ENCODE peak calls at places on chromosomes 16 and 17, in five cellular contexts. Z is heart right ventricle, E is neural crest cell, S is suprapubic skin, I is astrocyte of the spinal cord. K is an unnamed sample.

GRCh38 chr17:2721603-2722002 is 10.0 kb upstream of the CLUH start:
- DNase-seq in I (no peak), Z (no peak), E (no peak), S (no peak), K (no peak)

GRCh38 chr17:27613425-27613824 is 17.6 kb upstream of the LGALS9 start:
- DNase-seq in E (no peak), Z (no peak), S (no peak), I (no peak), K (no peak)

GRCh38 chr16:16144416-16144815 is 78.9 kb downstream of the ABCC6 start:
- DNase-seq in E (no peak), Z (no peak), S (no peak), I (peak), K (no peak)

GRCh38 chr16:69522732-69523404 is 42.9 kb upstream of the NFAT5 start:
- DNase-seq in I (no peak), Z (no peak), E (no peak), S (no peak), K (no peak)

GRCh38 chr17:10268005-10268404 is 69.6 kb upstream of the GAS7 start:
- DNase-seq in E (no peak), Z (no peak), I (no peak), S (no peak), K (no peak)

GRCh38 chr17:882827-883585 is 96.6 kb downstream of the NXN start:
- DNase-seq in Z (peak), I (peak), E (peak), S (no peak), K (peak)

GRCh38 chr17:82272495-82273326 is 789 bp downstream of the CSNK1D start:
- DNase-seq in S (no peak), Z (peak), E (peak), I (no peak), K (no peak)

GRCh38 chr16:70753694-70754325 is 47.1 kb downstream of the VAC14 start:
- DNase-seq in Z (no peak), S (no peak), I (no peak), E (no peak), K (no peak)

GRCh38 chr16:59341368-59341767 is 607.3 kb upstream of the GOT2 start:
- DNase-seq in I (no peak), Z (no peak), E (no peak), S (no peak), K (no peak)

GRCh38 chr16:10250137-10250850 is 68.1 kb upstream of the GRIN2A start:
- DNase-seq in S (no peak), E (no peak), I (no peak), Z (no peak), K (no peak)

GRCh38 chr17:40664582-40665333 is at the start of gene KRT222:
- DNase-seq in E (no peak), S (no peak), I (no peak), Z (no peak), K (no peak)

GRCh38 chr17:62923515-62924150 is 42.4 kb upstream of the TANC2 start:
- DNase-seq in Z (no peak), I (no peak), S (no peak), E (no peak), K (no peak)

GRCh38 chr17:17684901-17685774 is 3.9 kb downstream of the RAI1 start:
- DNase-seq in I (peak), Z (no peak), E (no peak), S (no peak), K (peak)

GRCh38 chr16:53068423-53068833 is 13.6 kb downstream of the CHD9 start:
- DNase-seq in Z (no peak), I (no peak), S (no peak), E (no peak), K (no peak)

GRCh38 chr16:11799509-11800384 is 2.7 kb upstream of the ZC3H7A start:
- DNase-seq in Z (no peak), S (no peak), I (no peak), E (no peak), K (no peak)

GRCh38 chr16:54242199-54242598 is 44.4 kb downstream of the IRX3 start:
- DNase-seq in I (no peak), S (peak), E (no peak), Z (no peak), K (no peak)

GRCh38 chr17:58079300-58080033 is 3.8 kb upstream of the DYNLL2 start:
- DNase-seq in I (no peak), E (no peak), Z (no peak), S (no peak), K (no peak)

GRCh38 chr17:47305302-47305923 is 18.3 kb upstream of the EFCAB13 start:
- DNase-seq in Z (no peak), E (no peak), I (peak), S (no peak), K (peak)

GRCh38 chr17:36863676-36864075 is 73.6 kb upstream of the LHX1 start:
- DNase-seq in I (no peak), Z (no peak), E (no peak), S (no peak), K (no peak)

GRCh38 chr17:76905036-76905435 is 36.8 kb downstream of the MGAT5B start:
- DNase-seq in S (no peak), I (no peak), E (no peak), Z (no peak), K (no peak)

GRCh38 chr17:4968166-4968915 is 724 bp upstream of the SPAG7 start:
- DNase-seq in Z (no peak), I (no peak), S (no peak), E (no peak), K (no peak)

GRCh38 chr16:70395345-70395901 is 43.5 kb downstream of the ST3GAL2 start:
- DNase-seq in E (peak), Z (peak), I (peak), S (no peak), K (peak)

GRCh38 chr17:69609495-69610315 is 195.2 kb downstream of the MAP2K6 start:
- DNase-seq in I (peak), Z (no peak), S (no peak), E (peak), K (peak)

GRCh38 chr17:58991718-58992331 is 114.9 kb downstream of the TRIM37 start:
- DNase-seq in S (no peak), E (no peak), I (peak), Z (no peak), K (peak)

GRCh38 chr17:36920032-36921000 is 17.0 kb upstream of the LHX1 start:
- DNase-seq in I (peak), E (no peak), S (no peak), Z (no peak), K (peak)

GRCh38 chr17:47695664-47696376 is 1.9 kb downstream of the TBKBP1 start:
- DNase-seq in E (no peak), S (no peak), I (no peak), Z (no peak), K (no peak)

GRCh38 chr16:21598676-21599157 is 660 bp upstream of the METTL9 start:
- DNase-seq in S (no peak), I (peak), Z (peak), E (peak), K (no peak)

GRCh38 chr16:11345040-11345862 is at the start of gene RMI2:
- DNase-seq in Z (peak), E (peak), S (peak), I (peak), K (peak)

GRCh38 chr17:49585422-49586027 is 9.9 kb downstream of the NXPH3 start:
- DNase-seq in I (no peak), E (no peak), Z (no peak), S (no peak), K (peak)

GRCh38 chr17:74245145-74245817 is 28.8 kb upstream of the DNAI2 start:
- DNase-seq in S (no peak), I (peak), Z (no peak), E (peak), K (no peak)
- TF ChIP-seq CTCF in S (no peak), I (no peak), Z (no peak), E (no peak), K (no peak)

GRCh38 chr16:2057438-2057837 is 9.7 kb downstream of the TSC2 start:
- DNase-seq in Z (no peak), S (no peak), E (no peak), I (no peak), K (no peak)

GRCh38 chr16:2056077-2056476 is 8.3 kb downstream of the TSC2 start:
- DNase-seq in Z (no peak), S (no peak), I (no peak), E (no peak), K (peak)

GRCh38 chr16:2054543-2055245 is 6.9 kb downstream of the TSC2 start:
- DNase-seq in I (no peak), Z (no peak), S (no peak), E (no peak), K (no peak)

GRCh38 chr16:2058901-2059300 is 11.1 kb downstream of the TSC2 start:
- DNase-seq in E (no peak), Z (no peak), I (no peak), S (no peak), K (no peak)

GRCh38 chr16:2056681-2057407 is 9.1 kb downstream of the TSC2 start:
- DNase-seq in I (no peak), S (no peak), E (no peak), Z (no peak), K (no peak)
- TF ChIP-seq CTCF in I (peak), S (no peak), E (peak), Z (no peak), K (peak)

GRCh38 chr17:3964203-3965122 is at the start of gene ATP2A3:
- DNase-seq in E (no peak), Z (peak), S (no peak), I (no peak), K (no peak)

GRCh38 chr17:3968886-3969524 is 4.8 kb upstream of the ATP2A3 start:
- DNase-seq in I (no peak), S (no peak), Z (no peak), E (no peak), K (no peak)

GRCh38 chr17:3965123-3965800 is 1.0 kb upstream of the ATP2A3 start:
- DNase-seq in E (peak), S (no peak), I (no peak), Z (peak), K (peak)

GRCh38 chr17:3968017-3968416 is 3.8 kb upstream of the ATP2A3 start:
- DNase-seq in Z (no peak), I (no peak), E (no peak), S (no peak), K (no peak)

GRCh38 chr17:3966720-3967363 is 2.6 kb upstream of the ATP2A3 start:
- DNase-seq in S (no peak), Z (no peak), I (no peak), E (no peak), K (no peak)
- TF ChIP-seq CTCF in S (no peak), Z (no peak), I (no peak), E (no peak), K (no peak)

GRCh38 chr16:66274335-66275110 is 92.0 kb upstream of the CDH5 start:
- DNase-seq in I (peak), Z (no peak), S (peak), E (no peak), K (peak)
- TF ChIP-seq CTCF in I (peak), Z (peak), S (peak), E (peak), K (peak)

DNA sequence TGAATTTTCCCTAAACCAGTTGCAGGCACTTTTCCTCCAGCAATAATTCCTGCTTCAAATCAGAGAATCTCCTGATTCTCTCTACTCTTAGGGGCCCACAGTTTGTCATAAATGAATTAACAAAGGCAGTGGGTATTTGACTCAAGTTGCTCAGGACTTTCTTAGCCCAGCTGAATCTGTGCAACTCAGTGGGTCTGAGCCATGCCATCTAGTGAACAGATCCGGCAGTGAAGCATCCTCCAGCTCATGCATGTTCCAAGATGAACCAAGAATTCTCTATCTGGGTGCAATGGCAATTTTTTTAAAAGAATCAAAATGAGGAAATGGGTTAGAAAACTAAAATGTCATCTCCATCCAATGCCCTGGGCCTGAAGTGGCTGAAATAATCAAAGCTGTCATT is 575.2 kb upstream of the CDH11 start:
- DNase-seq in I (no peak), E (no peak), Z (no peak), S (no peak), K (peak)
- TF ChIP-seq CTCF in I (peak), E (no peak), Z (no peak), S (no peak), K (no peak)

DNA sequence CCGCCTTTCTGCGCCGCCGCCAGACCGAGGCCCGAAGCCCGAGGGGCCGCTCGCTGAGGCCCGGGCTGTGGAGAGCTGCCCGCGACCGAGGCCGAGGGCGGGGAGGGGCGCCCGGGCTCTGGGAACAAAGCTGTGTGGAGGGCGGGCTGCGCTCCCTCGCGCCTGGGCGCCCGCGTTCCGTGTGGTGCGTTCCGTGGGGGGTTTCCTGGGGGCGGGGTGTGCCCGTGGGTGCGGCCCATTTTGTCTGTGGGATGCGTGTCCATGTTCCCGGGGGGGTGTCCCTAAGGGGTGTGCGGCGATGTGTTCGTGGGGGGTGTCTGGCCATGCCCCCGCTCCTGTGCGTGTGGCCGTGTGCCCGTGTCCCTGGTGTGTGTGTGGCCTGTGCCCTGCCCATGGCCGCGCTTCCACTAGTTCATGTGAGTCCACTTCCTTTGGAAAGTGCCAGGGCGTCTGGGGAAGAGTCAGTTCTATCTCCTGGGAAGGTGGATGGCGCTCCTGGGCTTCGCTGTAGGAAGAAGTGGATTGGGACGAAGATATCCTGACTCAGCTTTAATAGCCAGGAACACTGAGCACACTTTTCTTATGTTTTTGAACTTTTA is 520 bp downstream of the JPT2 start:
- DNase-seq in I (no peak), Z (peak), S (no peak), E (peak), K (peak)
- TF ChIP-seq CTCF in I (no peak), Z (no peak), S (no peak), E (no peak), K (no peak)

GRCh38 chr16:77721752-77722314 is 481 bp upstream of the NUDT7 start:
- DNase-seq in E (no peak), Z (no peak), S (no peak), I (no peak), K (no peak)

GRCh38 chr16:77722315-77723107 is at the start of gene NUDT7:
- DNase-seq in E (peak), I (peak), S (peak), Z (peak), K (peak)

GRCh38 chr16:77724174-77724573 is 1.9 kb downstream of the NUDT7 start:
- DNase-seq in I (no peak), Z (no peak), E (no peak), S (no peak), K (no peak)

GRCh38 chr16:77723108-77723514 is 797 bp downstream of the NUDT7 start:
- DNase-seq in Z (peak), I (peak), E (no peak), S (no peak), K (peak)
- TF ChIP-seq CTCF in Z (no peak), I (no peak), E (no peak), S (no peak), K (no peak)

GRCh38 chr17:8226536-8227237 is 16.3 kb upstream of the AURKB start:
- DNase-seq in S (peak), I (peak), E (peak), Z (peak), K (peak)
- TF ChIP-seq CTCF in S (no peak), I (no peak), E (no peak), Z (no peak), K (no peak)

DNA sequence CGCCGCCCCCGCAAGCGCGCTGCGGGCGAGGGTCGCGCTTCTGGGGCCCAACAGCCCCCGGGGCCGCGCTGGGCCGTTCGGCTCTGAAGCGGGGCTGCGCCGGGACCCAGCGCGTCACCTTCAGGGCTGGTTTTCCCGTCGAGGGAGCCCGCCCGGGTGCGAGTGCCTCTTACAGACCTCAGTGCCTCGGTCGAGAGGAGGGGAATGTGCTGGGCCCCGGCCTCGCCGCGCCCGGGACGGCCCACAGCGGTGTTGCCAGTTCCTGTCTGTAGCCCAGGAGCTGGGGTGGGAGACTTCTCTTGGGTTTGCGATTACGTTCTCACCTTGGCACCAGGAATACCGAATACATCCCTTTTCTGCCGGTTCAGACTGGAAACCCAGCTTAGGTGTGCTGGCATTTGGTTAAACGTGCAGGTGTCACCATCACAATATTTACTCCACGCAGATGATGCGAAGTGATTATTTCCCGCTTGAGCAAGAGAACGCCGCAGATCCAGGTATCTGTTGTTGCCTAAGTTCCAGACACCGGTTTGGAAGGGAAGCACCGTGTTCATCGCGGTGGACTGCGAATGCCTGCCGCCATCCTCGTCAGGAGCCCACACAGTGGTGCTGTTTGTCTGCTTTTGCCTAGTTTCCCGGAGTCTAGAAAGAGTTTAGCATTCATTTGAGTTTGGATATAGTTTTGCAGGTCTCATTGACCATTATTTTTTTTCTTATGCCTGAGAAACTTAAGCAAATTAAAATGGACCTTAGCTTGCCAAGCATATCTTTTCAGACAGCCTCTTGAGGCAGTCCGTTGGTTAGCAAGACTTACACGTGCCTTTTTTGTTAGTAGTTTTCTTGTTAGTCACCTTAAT is 915 bp downstream of the MAP1LC3B start:
- DNase-seq in E (peak), S (peak), I (peak), Z (peak), K (peak)
- TF ChIP-seq CTCF in E (no peak), S (no peak), I (peak), Z (peak), K (peak)

GRCh38 chr17:61574542-61575351 is 16.3 kb downstream of the NACA2 start:
- DNase-seq in S (no peak), Z (no peak), E (peak), I (peak), K (peak)
- TF ChIP-seq CTCF in S (no peak), Z (peak), E (peak), I (peak), K (peak)

K was measured in cardiac fibroblast.